ENCODE peak calls at places on chromosomes 3 and 15, in seven cellular contexts. O, A, T, C, R, D and M are unnamed samples.
A peak's percentile ranks its signal among the peaks of the same experiment; 100 is the strongest.

GRCh38 chr3:145422541-145422940 is 738.4 kb downstream of the PLOD2 start:
- DNase-seq in O (no peak), A (no peak), T (no peak), C (no peak), R (no peak), D (no peak), M (no peak)

GRCh38 chr3:69671082-69671952 is 67.9 kb upstream of the MITF start:
- DNase-seq in O (no peak), A (peak; percentile 50), T (peak; percentile 27), C (no peak), R (no peak), D (no peak), M (peak; percentile 29)

GRCh38 chr3:72318504-72319201 is 529.6 kb downstream of the SHQ1 start:
- DNase-seq in O (peak; percentile 65), A (peak; percentile 52), T (peak; percentile 53), C (no peak), R (peak; percentile 66), D (no peak), M (peak; percentile 85)

GRCh38 chr3:175980731-175981130 is 1121.6 kb downstream of the NAALADL2 start:
- DNase-seq in O (no peak), A (no peak), T (no peak), C (no peak), R (no peak), D (no peak), M (no peak)

GRCh38 chr3:19702416-19703078 is 231.5 kb downstream of the EFHB start:
- DNase-seq in O (peak; percentile 19), A (peak; percentile 7), T (no peak), C (no peak), R (no peak), D (no peak), M (no peak)

GRCh38 chr3:195258449-195259145 is 12.4 kb downstream of the XXYLT1 start:
- DNase-seq in O (no peak), A (no peak), T (no peak), C (peak; percentile 76), R (no peak), D (no peak), M (peak; percentile 61)

GRCh38 chr3:71389911-71390573 is 193.5 kb downstream of the FOXP1 start:
- DNase-seq in O (peak; percentile 78), A (no peak), T (peak; percentile 59), C (peak; percentile 76), R (no peak), D (no peak), M (peak; percentile 79)

GRCh38 chr15:33874156-33874555 is 94.1 kb upstream of the CHRM5 start:
- DNase-seq in O (no peak), A (no peak), T (no peak), C (no peak), R (no peak), D (no peak), M (no peak)

GRCh38 chr15:31016446-31016915 is 25.1 kb upstream of the MTMR10 start:
- DNase-seq in O (no peak), A (no peak), T (no peak), C (no peak), R (no peak), D (no peak), M (no peak)

GRCh38 chr15:39084683-39085530 is 496.0 kb upstream of the THBS1 start:
- DNase-seq in O (peak; percentile 24), A (no peak), T (peak; percentile 22), C (peak; percentile 81), R (no peak), D (no peak), M (no peak)

GRCh38 chr15:39538936-39539335 is 41.9 kb upstream of the THBS1 start:
- DNase-seq in O (no peak), A (no peak), T (no peak), C (no peak), R (no peak), D (peak; percentile 25), M (no peak)

GRCh38 chr3:123781571-123782275 is 102.4 kb downstream of the MYLK start:
- DNase-seq in O (no peak), A (no peak), T (no peak), C (no peak), R (no peak), D (no peak), M (no peak)

GRCh38 chr3:3589715-3590130 is 209.5 kb upstream of the LRRN1 start:
- DNase-seq in O (no peak), A (no peak), T (no peak), C (no peak), R (no peak), D (no peak), M (no peak)

GRCh38 chr3:111484666-111485065 is 57.3 kb upstream of the CD96 start:
- DNase-seq in O (no peak), A (no peak), T (no peak), C (no peak), R (no peak), D (no peak), M (no peak)

GRCh38 chr3:122794779-122795673 is at the start of gene SLC49A4:
- DNase-seq in O (peak; percentile 85), A (peak; percentile 78), T (peak; percentile 82), C (peak; percentile 80), R (peak; percentile 68), D (no peak), M (peak; percentile 79)

GRCh38 chr3:119595639-119596329 is 1.9 kb upstream of the PLA1A start:
- DNase-seq in O (no peak), A (peak; percentile 38), T (no peak), C (no peak), R (no peak), D (no peak), M (no peak)

GRCh38 chr15:70081612-70082011 is 16.1 kb downstream of the TLE3 start:
- DNase-seq in O (no peak), A (no peak), T (no peak), C (no peak), R (no peak), D (no peak), M (no peak)

GRCh38 chr3:151282921-151283320 is 4.6 kb upstream of the P2RY14 start:
- DNase-seq in O (no peak), A (peak; percentile 51), T (no peak), C (no peak), R (no peak), D (no peak), M (no peak)

GRCh38 chr3:53818221-53819162 is 27.7 kb downstream of the CHDH start:
- DNase-seq in O (no peak), A (no peak), T (no peak), C (peak; percentile 37), R (no peak), D (no peak), M (no peak)
- TF ChIP-seq POLR2A in O (no peak), A (no peak), T (no peak), C (no peak), R (no peak), D (no peak), M (no peak)

DNA sequence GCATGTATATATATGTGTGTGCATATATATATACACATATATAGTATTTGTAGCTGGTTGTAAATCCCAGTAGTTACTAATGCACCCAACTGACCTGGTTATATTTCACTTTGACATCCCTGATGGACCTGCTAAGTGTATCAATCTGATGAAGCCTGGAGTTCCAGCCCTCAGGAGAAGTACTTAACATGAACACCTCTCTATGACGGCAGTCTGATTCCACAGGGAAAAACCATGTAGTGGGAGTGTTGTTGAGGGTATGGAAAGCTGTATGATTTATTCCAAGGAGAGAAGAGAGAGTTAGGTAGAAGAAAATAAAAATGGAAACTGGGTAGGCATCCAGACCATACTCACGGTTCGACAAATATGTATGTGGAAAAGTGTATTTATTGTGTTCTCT is 531.2 kb upstream of the SEMA6D start:
- DNase-seq in O (no peak), A (no peak), T (no peak), C (no peak), R (no peak), D (no peak), M (no peak)
- H3K4me3 ChIP-seq in O (no peak overlapping the region), A (no peak overlapping the region), T (no peak overlapping the region), C (no peak overlapping the region), R (no peak overlapping the region), D (no peak overlapping the region), M (no peak overlapping the region)

DNA sequence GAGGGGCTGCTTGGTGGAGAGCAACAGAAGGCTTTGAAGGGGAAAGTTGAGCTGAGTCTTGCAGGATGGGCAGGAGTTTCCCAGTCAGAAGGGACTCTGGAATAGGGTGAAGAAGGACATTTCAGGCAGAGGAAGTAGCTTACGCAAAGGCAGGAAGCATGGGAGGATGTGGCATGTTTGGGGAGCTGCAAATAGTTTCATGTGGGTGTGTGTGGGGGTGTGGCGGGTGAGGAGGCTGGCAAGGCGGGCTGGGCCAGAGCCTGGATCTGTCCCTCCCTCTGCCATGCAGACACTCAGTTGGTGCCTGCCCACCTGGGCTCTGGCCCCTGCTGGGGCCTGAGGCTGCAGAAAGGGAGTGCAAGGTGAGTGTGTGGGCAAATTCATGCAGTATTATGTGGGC is 10.4 kb downstream of the TEX264 start:
- DNase-seq in O (peak; percentile 18), A (no peak), T (no peak), C (no peak), R (no peak), D (no peak), M (no peak)
- H3K27ac ChIP-seq in O (no peak overlapping the region), A (no peak overlapping the region), T (peak overlapping the region; percentile 68), C (no peak overlapping the region), R (peak overlapping the region; percentile 2), D (no peak overlapping the region), M (no peak overlapping the region)

GRCh38 chr3:134373278-134373941 is 837 bp downstream of the AMOTL2 start:
- DNase-seq in O (peak; percentile 88), A (no peak), T (peak; percentile 89), C (peak; percentile 95), R (peak; percentile 86), D (no peak), M (peak; percentile 85)
- TF ChIP-seq POLR2A in O (peak; percentile 42), A (no peak), T (no peak), C (peak; percentile 59), R (peak; percentile 61), D (no peak), M (peak; percentile 44)

GRCh38 chr3:32780071-32780734 is 37.6 kb upstream of the TRIM71 start:
- DNase-seq in O (no peak), A (no peak), T (no peak), C (peak; percentile 13), R (no peak), D (no peak), M (no peak)
- H3K4me3 ChIP-seq in O (no peak overlapping the region), A (peak overlapping the region; percentile 50), T (peak overlapping the region; percentile 63), C (peak overlapping the region; percentile 56), R (peak overlapping the region; percentile 55), D (peak overlapping the region; percentile 47), M (no peak overlapping the region)

GRCh38 chr3:131216340-131216739 is 165.2 kb upstream of the NUDT16 start:
- DNase-seq in O (no peak), A (no peak), T (no peak), C (no peak), R (no peak), D (no peak), M (no peak)
- H3K27ac ChIP-seq in O (no peak overlapping the region), A (no peak overlapping the region), T (no peak overlapping the region), C (no peak overlapping the region), R (no peak overlapping the region), D (no peak overlapping the region), M (no peak overlapping the region)

GRCh38 chr3:42013652-42014442 is 51.9 kb upstream of the ULK4 start:
- DNase-seq in O (peak; percentile 51), A (peak; percentile 45), T (peak; percentile 52), C (peak; percentile 77), R (no peak), D (no peak), M (no peak)
- TF ChIP-seq POLR2A in O (no peak), A (peak; percentile 22), T (no peak), C (no peak), R (no peak), D (no peak), M (no peak)

GRCh38 chr3:46408853-46409252 is 1.8 kb downstream of the CCRL2 start:
- DNase-seq in O (no peak), A (peak; percentile 39), T (no peak), C (no peak), R (no peak), D (no peak), M (no peak)
- H3K4me3 ChIP-seq in O (no peak overlapping the region), A (no peak overlapping the region), T (no peak overlapping the region), C (no peak overlapping the region), R (no peak overlapping the region), D (no peak overlapping the region), M (no peak overlapping the region)